ENCODE peak calls at places on chromosomes 16 and 17, in eight cellular contexts. One of them, this sample, is unnamed.
A peak's percentile ranks its signal among the peaks of the same experiment; 100 is the strongest.

GRCh38 chr16:86319871-86320270 is 190.5 kb upstream of the FOXF1 start:
- DNase-seq in LHCN-M2: no peak
- DNase-seq in SJCRH30: no peak
- DNase-seq in stimulated activated CD4-positive, alpha-beta T cell treated with anti-CD3 and anti-CD28 coated beads, Interleukin-4, amount 100 ng/mL, for 4 hours: no peak
- DNase-seq in activated naive CD4-positive, alpha-beta T cell treated with anti-CD3 and anti-CD28 coated beads for 36 hours: no peak
- DNase-seq in Ammon's horn: no peak
- DNase-seq in kidney tubule cell: no peak
- DNase-seq in Calu3: no peak
- DNase-seq in this sample: no peak

GRCh38 chr17:38967290-38967738 is at the start of gene FBXO47:
- DNase-seq in LHCN-M2: no peak
- DNase-seq in SJCRH30: peak; percentile 61
- DNase-seq in stimulated activated CD4-positive, alpha-beta T cell treated with anti-CD3 and anti-CD28 coated beads, Interleukin-4, amount 100 ng/mL, for 4 hours: peak; percentile 86
- DNase-seq in activated naive CD4-positive, alpha-beta T cell treated with anti-CD3 and anti-CD28 coated beads for 36 hours: peak; percentile 93
- DNase-seq in Ammon's horn: peak; percentile 89
- DNase-seq in kidney tubule cell: peak; percentile 91
- DNase-seq in Calu3: peak; percentile 54
- DNase-seq in this sample: peak; percentile 85

GRCh38 chr17:63446218-63446980 is at the start of gene CYB561:
- DNase-seq in LHCN-M2: peak; percentile 32
- DNase-seq in SJCRH30: no peak
- DNase-seq in stimulated activated CD4-positive, alpha-beta T cell treated with anti-CD3 and anti-CD28 coated beads, Interleukin-4, amount 100 ng/mL, for 4 hours: peak; percentile 59
- DNase-seq in activated naive CD4-positive, alpha-beta T cell treated with anti-CD3 and anti-CD28 coated beads for 36 hours: peak; percentile 66
- DNase-seq in Ammon's horn: peak; percentile 53
- DNase-seq in kidney tubule cell: peak; percentile 81
- DNase-seq in Calu3: peak; percentile 87
- DNase-seq in this sample: peak; percentile 9

GRCh38 chr16:29868396-29868795 is 5.4 kb upstream of the CDIPT start:
- DNase-seq in LHCN-M2: no peak
- DNase-seq in SJCRH30: no peak
- DNase-seq in stimulated activated CD4-positive, alpha-beta T cell treated with anti-CD3 and anti-CD28 coated beads, Interleukin-4, amount 100 ng/mL, for 4 hours: no peak
- DNase-seq in activated naive CD4-positive, alpha-beta T cell treated with anti-CD3 and anti-CD28 coated beads for 36 hours: no peak
- DNase-seq in Ammon's horn: no peak
- DNase-seq in kidney tubule cell: no peak
- DNase-seq in Calu3: no peak
- DNase-seq in this sample: no peak

GRCh38 chr16:89119661-89120141 is 26.0 kb downstream of the ACSF3 start:
- DNase-seq in LHCN-M2: no peak
- DNase-seq in SJCRH30: peak; percentile 4
- DNase-seq in stimulated activated CD4-positive, alpha-beta T cell treated with anti-CD3 and anti-CD28 coated beads, Interleukin-4, amount 100 ng/mL, for 4 hours: no peak
- DNase-seq in activated naive CD4-positive, alpha-beta T cell treated with anti-CD3 and anti-CD28 coated beads for 36 hours: no peak
- DNase-seq in Ammon's horn: no peak
- DNase-seq in kidney tubule cell: no peak
- DNase-seq in Calu3: no peak
- DNase-seq in this sample: no peak

GRCh38 chr17:75624021-75624420 is 9.2 kb upstream of the SMIM5 start:
- DNase-seq in LHCN-M2: no peak
- DNase-seq in SJCRH30: no peak
- DNase-seq in stimulated activated CD4-positive, alpha-beta T cell treated with anti-CD3 and anti-CD28 coated beads, Interleukin-4, amount 100 ng/mL, for 4 hours: no peak
- DNase-seq in activated naive CD4-positive, alpha-beta T cell treated with anti-CD3 and anti-CD28 coated beads for 36 hours: no peak
- DNase-seq in Ammon's horn: no peak
- DNase-seq in kidney tubule cell: no peak
- DNase-seq in Calu3: no peak
- DNase-seq in this sample: no peak

GRCh38 chr17:76011951-76012350 is 11.3 kb downstream of the CDK3 start:
- DNase-seq in LHCN-M2: no peak
- DNase-seq in SJCRH30: no peak
- DNase-seq in stimulated activated CD4-positive, alpha-beta T cell treated with anti-CD3 and anti-CD28 coated beads, Interleukin-4, amount 100 ng/mL, for 4 hours: no peak
- DNase-seq in activated naive CD4-positive, alpha-beta T cell treated with anti-CD3 and anti-CD28 coated beads for 36 hours: no peak
- DNase-seq in Ammon's horn: no peak
- DNase-seq in kidney tubule cell: no peak
- DNase-seq in Calu3: no peak
- DNase-seq in this sample: no peak

GRCh38 chr17:27533874-27534815 is 77.9 kb downstream of the KSR1 start:
- DNase-seq in LHCN-M2: peak; percentile 72
- DNase-seq in SJCRH30: no peak
- DNase-seq in stimulated activated CD4-positive, alpha-beta T cell treated with anti-CD3 and anti-CD28 coated beads, Interleukin-4, amount 100 ng/mL, for 4 hours: no peak
- DNase-seq in activated naive CD4-positive, alpha-beta T cell treated with anti-CD3 and anti-CD28 coated beads for 36 hours: no peak
- DNase-seq in Ammon's horn: no peak
- DNase-seq in kidney tubule cell: peak; percentile 90
- DNase-seq in Calu3: no peak
- DNase-seq in this sample: no peak

GRCh38 chr16:19131809-19132777 is 18.3 kb downstream of the ITPRIPL2 start:
- DNase-seq in LHCN-M2: no peak
- DNase-seq in SJCRH30: no peak
- DNase-seq in stimulated activated CD4-positive, alpha-beta T cell treated with anti-CD3 and anti-CD28 coated beads, Interleukin-4, amount 100 ng/mL, for 4 hours: no peak
- DNase-seq in activated naive CD4-positive, alpha-beta T cell treated with anti-CD3 and anti-CD28 coated beads for 36 hours: no peak
- DNase-seq in Ammon's horn: no peak
- DNase-seq in kidney tubule cell: no peak
- DNase-seq in Calu3: no peak
- DNase-seq in this sample: no peak

GRCh38 chr16:69501956-69502457 is 63.8 kb upstream of the NFAT5 start:
- DNase-seq in LHCN-M2: peak; percentile 63
- DNase-seq in SJCRH30: peak; percentile 11
- DNase-seq in stimulated activated CD4-positive, alpha-beta T cell treated with anti-CD3 and anti-CD28 coated beads, Interleukin-4, amount 100 ng/mL, for 4 hours: no peak
- DNase-seq in activated naive CD4-positive, alpha-beta T cell treated with anti-CD3 and anti-CD28 coated beads for 36 hours: no peak
- DNase-seq in Ammon's horn: no peak
- DNase-seq in kidney tubule cell: peak; percentile 86
- DNase-seq in Calu3: no peak
- DNase-seq in this sample: no peak

GRCh38 chr17:76544123-76544915 is 4.5 kb downstream of the PRCD start:
- DNase-seq in LHCN-M2: no peak
- DNase-seq in SJCRH30: peak; percentile 85
- DNase-seq in stimulated activated CD4-positive, alpha-beta T cell treated with anti-CD3 and anti-CD28 coated beads, Interleukin-4, amount 100 ng/mL, for 4 hours: no peak
- DNase-seq in activated naive CD4-positive, alpha-beta T cell treated with anti-CD3 and anti-CD28 coated beads for 36 hours: no peak
- DNase-seq in Ammon's horn: peak; percentile 73
- DNase-seq in kidney tubule cell: no peak
- DNase-seq in Calu3: no peak
- DNase-seq in this sample: peak; percentile 70

GRCh38 chr16:81140930-81141780 is 45.0 kb upstream of the GCSH start:
- DNase-seq in LHCN-M2: no peak
- DNase-seq in SJCRH30: no peak
- DNase-seq in stimulated activated CD4-positive, alpha-beta T cell treated with anti-CD3 and anti-CD28 coated beads, Interleukin-4, amount 100 ng/mL, for 4 hours: no peak
- DNase-seq in activated naive CD4-positive, alpha-beta T cell treated with anti-CD3 and anti-CD28 coated beads for 36 hours: peak; percentile 14
- DNase-seq in Ammon's horn: no peak
- DNase-seq in kidney tubule cell: no peak
- DNase-seq in Calu3: peak; percentile 60
- DNase-seq in this sample: no peak

GRCh38 chr16:79752421-79752820 is 151.9 kb upstream of the MAF start:
- DNase-seq in LHCN-M2: peak; percentile 58
- DNase-seq in SJCRH30: no peak
- DNase-seq in stimulated activated CD4-positive, alpha-beta T cell treated with anti-CD3 and anti-CD28 coated beads, Interleukin-4, amount 100 ng/mL, for 4 hours: no peak
- DNase-seq in activated naive CD4-positive, alpha-beta T cell treated with anti-CD3 and anti-CD28 coated beads for 36 hours: no peak
- DNase-seq in Ammon's horn: no peak
- DNase-seq in kidney tubule cell: no peak
- DNase-seq in Calu3: no peak
- DNase-seq in this sample: no peak

GRCh38 chr16:11742041-11742535 is 569 bp downstream of the TXNDC11 start:
- DNase-seq in LHCN-M2: peak; percentile 18
- DNase-seq in SJCRH30: peak; percentile 31
- DNase-seq in stimulated activated CD4-positive, alpha-beta T cell treated with anti-CD3 and anti-CD28 coated beads, Interleukin-4, amount 100 ng/mL, for 4 hours: peak; percentile 36
- DNase-seq in activated naive CD4-positive, alpha-beta T cell treated with anti-CD3 and anti-CD28 coated beads for 36 hours: peak; percentile 59
- DNase-seq in Ammon's horn: no peak
- DNase-seq in kidney tubule cell: peak; percentile 46
- DNase-seq in Calu3: peak; percentile 56
- DNase-seq in this sample: no peak

GRCh38 chr17:30796016-30796415 is 28.5 kb downstream of the CRLF3 start:
- DNase-seq in LHCN-M2: no peak
- DNase-seq in SJCRH30: no peak
- DNase-seq in stimulated activated CD4-positive, alpha-beta T cell treated with anti-CD3 and anti-CD28 coated beads, Interleukin-4, amount 100 ng/mL, for 4 hours: no peak
- DNase-seq in activated naive CD4-positive, alpha-beta T cell treated with anti-CD3 and anti-CD28 coated beads for 36 hours: no peak
- DNase-seq in Ammon's horn: no peak
- DNase-seq in kidney tubule cell: no peak
- DNase-seq in Calu3: no peak
- DNase-seq in this sample: no peak

This sample was measured in midbrain.